ENCODE peak calls at places on chromosome 16, in nine cellular contexts. R, U, V, C, W, G, S, J and T are unnamed samples.

GRCh38 chr16:20510323-20510722 is 59.0 kb downstream of the ACSM2A start:
- DNase-seq in R (no peak), U (no peak), V (no peak), C (no peak), W (no peak), G (no peak), S (no peak), J (no peak), T (no peak)

GRCh38 chr16:81713295-81713772 is 65.8 kb upstream of the PLCG2 start:
- DNase-seq in R (no peak), U (no peak), V (no peak), C (no peak), W (no peak), G (peak), S (no peak), J (no peak), T (no peak)

GRCh38 chr16:53052519-53053501 is at the start of gene CHD9NB:
- DNase-seq in R (peak), U (peak), V (no peak), C (peak), W (peak), G (peak), S (no peak), J (no peak), T (peak)

GRCh38 chr16:75644240-75645012 is 3.0 kb downstream of the KARS1 start:
- DNase-seq in R (no peak), U (peak), V (no peak), C (peak), W (no peak), G (no peak), S (no peak), J (no peak), T (no peak)

GRCh38 chr16:57996406-57997175 is 3.9 kb downstream of the ZNF319 start:
- DNase-seq in R (no peak), U (no peak), V (no peak), C (no peak), W (no peak), G (no peak), S (no peak), J (no peak), T (no peak)

GRCh38 chr16:81618661-81619060 is 160.4 kb upstream of the PLCG2 start:
- DNase-seq in R (no peak), U (no peak), V (no peak), C (no peak), W (no peak), G (no peak), S (no peak), J (no peak), T (no peak)

GRCh38 chr16:47881574-47881973 is 274.2 kb downstream of the ABCC12 start:
- DNase-seq in R (no peak), U (no peak), V (no peak), C (no peak), W (no peak), G (no peak), S (no peak), J (no peak), T (no peak)

GRCh38 chr16:77723108-77723514 is 797 bp downstream of the NUDT7 start:
- DNase-seq in R (peak), U (no peak), V (no peak), C (no peak), W (no peak), G (no peak), S (peak), J (no peak), T (peak)

GRCh38 chr16:25187491-25187795 is 29.3 kb upstream of the AQP8 start:
- DNase-seq in R (no peak), U (no peak), V (no peak), C (no peak), W (no peak), G (no peak), S (no peak), J (no peak), T (no peak)

GRCh38 chr16:55912022-55912421 is 36.8 kb upstream of the CES5A start:
- DNase-seq in R (no peak), U (no peak), V (peak), C (no peak), W (no peak), G (no peak), S (peak), J (no peak), T (no peak)

DNA sequence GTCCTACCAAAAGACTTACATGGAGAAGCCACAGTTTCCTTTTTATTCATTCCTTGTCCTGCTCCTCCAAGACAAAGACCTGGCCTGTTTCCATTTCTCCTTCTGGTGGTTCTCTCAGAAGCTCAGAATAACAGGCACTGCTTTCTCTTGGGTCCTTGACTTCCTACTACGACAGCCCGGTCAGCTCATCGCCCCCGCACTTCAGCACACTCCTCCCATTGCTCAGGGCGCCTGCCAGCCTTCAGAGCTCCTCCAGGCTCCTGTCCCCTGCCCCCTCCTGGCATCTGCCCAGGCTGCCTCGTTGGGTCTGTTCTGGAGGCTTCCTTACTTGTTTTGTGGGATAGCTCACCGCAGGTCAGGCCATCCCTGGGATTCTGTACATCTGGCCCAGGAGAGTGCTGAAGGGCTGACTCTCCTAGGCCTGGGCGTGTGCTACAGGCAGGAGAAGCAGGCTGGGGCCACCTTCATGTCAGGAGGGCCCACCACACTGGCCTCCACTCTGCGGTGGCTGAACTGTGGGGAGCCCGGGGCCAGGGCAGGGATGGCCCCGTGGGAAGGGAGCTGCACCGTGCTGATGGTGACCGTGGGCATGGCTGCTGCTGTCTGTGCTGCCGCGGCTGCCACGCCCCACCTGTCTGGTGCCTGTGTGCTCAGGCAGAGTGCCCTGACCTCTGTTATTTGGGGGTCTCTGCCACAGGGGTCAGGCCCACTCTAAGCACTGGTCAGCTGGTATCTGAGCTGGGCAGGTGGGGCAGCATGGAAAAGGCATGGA is 17.7 kb downstream of the TCF25 start:
- DNase-seq in R (peak), U (no peak), V (no peak), C (no peak), W (no peak), G (no peak), S (no peak), J (no peak), T (no peak)
- H3K27ac ChIP-seq in R (no peak), U (no peak), V (no peak), C (no peak), W (no peak), G (no peak), S (no peak), J (no peak), T (no peak)

GRCh38 chr16:50718761-50719400 is 23.0 kb upstream of the CYLD start:
- DNase-seq in R (no peak), U (peak), V (no peak), C (no peak), W (no peak), G (no peak), S (no peak), J (no peak), T (peak)
- H3K27ac ChIP-seq in R (no peak), U (no peak), V (no peak), C (no peak), W (no peak), G (no peak), S (no peak), J (no peak), T (no peak)

GRCh38 chr16:83058376-83058775 is 431.6 kb downstream of the CDH13 start:
- DNase-seq in R (no peak), U (no peak), V (no peak), C (no peak), W (no peak), G (no peak), S (no peak), J (no peak), T (no peak)
- H3K27ac ChIP-seq in R (no peak), U (no peak), V (no peak), C (no peak), W (no peak), G (no peak), S (no peak), J (no peak), T (no peak)

DNA sequence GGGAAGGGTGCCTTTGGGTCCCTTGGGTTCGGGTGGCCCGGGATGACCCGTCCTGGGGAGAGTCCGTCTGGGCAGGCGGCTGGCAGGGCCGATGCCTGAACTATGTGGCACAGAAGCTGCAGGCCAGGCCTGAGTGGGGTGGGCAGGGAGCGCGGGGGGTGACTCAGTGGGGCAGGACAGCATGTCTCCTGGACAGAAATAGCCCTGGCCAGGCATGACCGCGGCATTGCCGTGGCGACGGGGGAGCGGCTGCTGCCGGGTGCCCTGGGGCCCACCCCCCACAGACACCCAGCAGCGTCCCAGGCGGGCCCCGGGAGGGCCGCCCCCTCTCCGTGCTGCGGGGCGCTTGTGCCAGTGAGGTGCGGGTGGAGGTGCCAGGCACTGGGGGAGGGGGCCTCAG is 1.8 kb upstream of the C1QTNF8 start:
- DNase-seq in R (no peak), U (no peak), V (peak), C (no peak), W (peak), G (no peak), S (peak), J (no peak), T (no peak)
- H3K27ac ChIP-seq in R (no peak), U (no peak), V (peak), C (no peak), W (peak), G (no peak), S (peak), J (no peak), T (no peak)

DNA sequence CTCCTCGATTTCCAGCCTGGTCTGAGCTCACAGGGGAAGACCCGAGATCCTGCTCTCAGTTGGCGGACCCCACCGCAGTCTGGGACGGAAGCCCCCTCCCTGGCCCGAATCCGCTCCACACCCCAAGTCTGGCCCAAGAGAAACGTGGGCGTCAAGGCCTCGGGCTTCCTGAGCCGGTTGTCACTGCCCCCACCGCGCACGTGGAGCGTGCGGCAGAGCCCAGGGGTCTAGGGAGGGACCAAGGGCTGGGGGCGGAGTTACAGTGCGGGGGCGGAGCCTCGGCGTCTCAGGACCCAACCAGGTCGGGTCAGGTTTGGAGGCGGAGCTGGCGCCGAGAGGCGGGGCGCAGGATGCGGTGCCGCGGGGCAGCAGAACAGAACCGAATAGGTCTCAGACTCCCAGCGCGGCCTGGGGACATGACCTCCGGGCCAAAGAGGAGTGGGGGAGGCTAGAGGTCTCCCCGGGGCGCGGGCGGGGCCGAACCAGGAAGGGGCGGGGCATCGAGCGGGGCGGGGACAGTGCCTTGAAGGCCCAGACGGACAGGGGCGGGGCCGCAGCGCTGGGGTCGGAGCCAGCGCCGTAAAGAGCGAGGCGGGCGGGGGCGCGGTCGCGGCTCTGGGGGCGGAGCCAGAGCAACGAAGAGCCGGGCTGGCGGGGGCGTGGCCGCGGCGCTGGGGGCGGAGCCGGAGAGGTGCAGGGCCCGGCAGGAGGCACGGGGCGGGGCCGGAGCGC is 429 bp upstream of the ZFPM1 start:
- DNase-seq in R (peak), U (peak), V (peak), C (peak), W (peak), G (peak), S (peak), J (peak), T (peak)
- H3K27ac ChIP-seq in R (peak), U (peak), V (peak), C (no peak), W (peak), G (peak), S (peak), J (peak), T (peak)

GRCh38 chr16:51532551-51532950 is 381.5 kb upstream of the SALL1 start:
- DNase-seq in R (no peak), U (no peak), V (no peak), C (no peak), W (no peak), G (no peak), S (no peak), J (no peak), T (no peak)
- H3K27ac ChIP-seq in R (no peak), U (no peak), V (no peak), C (no peak), W (no peak), G (no peak), S (no peak), J (no peak), T (no peak)

GRCh38 chr16:88493879-88494278 is 40.8 kb downstream of the ZFPM1 start:
- DNase-seq in R (no peak), U (no peak), V (no peak), C (no peak), W (no peak), G (no peak), S (no peak), J (no peak), T (no peak)

GRCh38 chr16:88491560-88492310 is 38.7 kb downstream of the ZFPM1 start:
- DNase-seq in R (no peak), U (no peak), V (no peak), C (no peak), W (no peak), G (no peak), S (no peak), J (no peak), T (no peak)

GRCh38 chr16:88497561-88498420 is 44.7 kb downstream of the ZFPM1 start:
- DNase-seq in R (peak), U (no peak), V (no peak), C (peak), W (no peak), G (no peak), S (no peak), J (no peak), T (no peak)

GRCh38 chr16:88495268-88495772 is 42.2 kb downstream of the ZFPM1 start:
- DNase-seq in R (no peak), U (no peak), V (no peak), C (no peak), W (no peak), G (no peak), S (no peak), J (no peak), T (no peak)

DNA sequence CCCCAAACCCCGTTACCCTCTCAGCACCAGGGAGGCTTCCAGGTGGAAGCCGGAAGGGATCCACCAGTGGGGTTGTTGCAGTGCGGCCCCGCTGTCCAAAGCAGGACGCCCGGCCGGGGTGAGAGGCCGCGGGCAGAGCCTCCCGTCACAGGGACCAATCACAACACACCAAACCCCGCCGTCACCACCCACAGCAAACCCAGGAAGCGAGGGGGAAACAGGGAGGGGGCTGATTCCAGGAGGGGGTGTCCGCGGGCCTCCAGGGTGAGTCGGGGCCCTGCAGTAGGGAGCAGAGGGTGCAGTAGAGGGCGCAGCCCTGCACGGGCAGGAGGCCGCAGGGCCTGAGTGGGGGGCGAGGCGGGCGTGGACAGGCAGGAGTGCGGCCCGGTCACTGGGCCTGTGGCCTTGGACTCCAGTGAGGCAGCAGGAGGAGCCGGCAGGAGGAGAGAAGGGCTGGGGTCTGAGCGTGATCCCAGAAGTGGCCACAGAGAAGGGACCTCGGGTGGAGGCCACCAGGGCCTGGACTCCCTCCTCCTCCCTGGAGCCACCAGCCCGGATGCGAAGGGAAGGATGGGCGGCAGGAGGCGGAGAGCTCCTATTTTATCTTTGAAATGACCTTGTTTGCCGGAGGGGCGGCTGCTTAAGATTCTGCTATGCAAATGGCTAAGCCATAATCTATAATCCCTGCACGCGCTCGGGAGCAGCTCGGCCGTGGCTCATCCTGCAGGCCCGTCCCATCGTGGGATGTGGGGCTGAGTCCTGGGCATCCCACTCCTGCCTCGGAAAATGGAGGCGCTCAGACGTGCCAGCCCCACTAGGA is 41.5 kb downstream of the ZFPM1 start:
- DNase-seq in R (no peak), U (no peak), V (no peak), C (no peak), W (no peak), G (no peak), S (no peak), J (no peak), T (no peak)
- H3K27ac ChIP-seq in R (no peak), U (no peak), V (no peak), C (no peak), W (no peak), G (no peak), S (no peak), J (no peak), T (no peak)

GRCh38 chr16:73170587-73170986 is 122.7 kb upstream of the ZFHX3 start:
- DNase-seq in R (no peak), U (no peak), V (no peak), C (peak), W (no peak), G (no peak), S (no peak), J (no peak), T (no peak)

GRCh38 chr16:73161977-73162376 is 114.0 kb upstream of the ZFHX3 start:
- DNase-seq in R (no peak), U (peak), V (no peak), C (no peak), W (no peak), G (no peak), S (no peak), J (no peak), T (no peak)

GRCh38 chr16:73163238-73163795 is 115.4 kb upstream of the ZFHX3 start:
- DNase-seq in R (no peak), U (no peak), V (no peak), C (no peak), W (no peak), G (no peak), S (no peak), J (no peak), T (no peak)

GRCh38 chr16:73166972-73167550 is 119.1 kb upstream of the ZFHX3 start:
- DNase-seq in R (no peak), U (no peak), V (no peak), C (no peak), W (no peak), G (no peak), S (no peak), J (no peak), T (no peak)

DNA sequence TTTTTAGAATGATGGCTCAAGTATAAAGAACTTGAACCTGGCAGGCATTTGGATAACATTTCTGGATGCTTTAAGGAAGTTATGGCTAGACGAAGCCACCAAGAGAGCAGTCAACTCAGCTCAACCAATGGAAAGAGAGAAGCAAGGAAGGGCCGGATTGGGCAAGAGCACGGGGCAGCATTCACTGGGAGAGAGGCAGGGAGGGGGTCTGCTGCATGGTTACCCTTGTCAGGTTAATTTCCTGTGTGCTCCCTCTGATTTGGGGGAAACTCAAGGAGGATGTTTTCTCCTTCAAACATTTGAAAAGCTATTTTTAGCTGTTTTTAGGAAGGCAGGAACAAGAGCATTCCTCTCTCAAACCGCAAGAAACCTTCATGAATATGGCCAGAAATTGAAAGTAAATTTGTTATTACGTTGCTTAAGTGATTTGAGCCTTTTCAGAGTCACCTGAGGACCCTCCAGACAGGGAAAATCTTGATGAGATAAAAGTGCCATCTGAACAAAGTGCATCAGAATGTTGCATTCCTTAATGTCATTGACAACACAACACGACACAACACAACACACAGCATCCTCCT is 118.6 kb upstream of the ZFHX3 start:
- DNase-seq in R (no peak), U (no peak), V (no peak), C (no peak), W (no peak), G (no peak), S (no peak), J (no peak), T (no peak)
- H3K27ac ChIP-seq in R (no peak), U (no peak), V (no peak), C (no peak), W (peak), G (no peak), S (peak), J (no peak), T (peak)